ENCODE peak calls at places on chromosome 1, in ten cellular contexts. A, B, C, S, I, U, R, F, P and V are unnamed samples.

GRCh38 chr1:57586842-57587241 is 163.0 kb upstream of the DAB1 start:
- DNase-seq in A (no peak), F (no peak), I (no peak), R (no peak), U (no peak), S (no peak), P (no peak), C (no peak), B (no peak), V (no peak)

GRCh38 chr1:54127594-54127993 is 25.2 kb downstream of the CDCP2 start:
- DNase-seq in A (no peak), P (no peak), R (no peak), C (no peak), I (no peak), B (no peak), F (no peak), U (no peak), S (no peak), V (no peak)

GRCh38 chr1:184882649-184883303 is 91.5 kb downstream of the NIBAN1 start:
- DNase-seq in U (no peak), B (no peak), C (no peak), A (no peak), P (no peak), S (no peak), I (no peak), R (no peak), F (no peak), V (no peak)

GRCh38 chr1:160127865-160128523 is 12.4 kb downstream of the ATP1A2 start:
- DNase-seq in A (peak), F (no peak), S (no peak), P (peak), B (peak), C (no peak), I (no peak), R (no peak), U (peak), V (no peak)

GRCh38 chr1:161389691-161390558 is 22.2 kb upstream of the CFAP126 start:
- DNase-seq in C (peak), A (peak), P (peak), S (peak), I (peak), U (peak), F (peak), R (peak), B (peak), V (peak)

GRCh38 chr1:206737729-206738222 is 32.8 kb upstream of the IL19 start:
- DNase-seq in U (peak), I (no peak), B (no peak), R (no peak), S (no peak), P (no peak), A (no peak), F (no peak), C (no peak), V (no peak)

GRCh38 chr1:69967245-69967766 is 238.1 kb downstream of the LRRC40 start:
- DNase-seq in S (no peak), A (no peak), C (no peak), I (no peak), R (no peak), F (no peak), B (no peak), P (no peak), U (no peak), V (no peak)

GRCh38 chr1:192201303-192201702 is 43.0 kb downstream of the RGS18 start:
- DNase-seq in U (no peak), F (peak), P (no peak), B (no peak), S (no peak), C (no peak), R (no peak), A (no peak), I (no peak), V (no peak)

GRCh38 chr1:1873186-1873585 is 17.7 kb downstream of the GNB1 start:
- DNase-seq in P (no peak), F (no peak), A (no peak), R (no peak), C (peak), S (peak), B (peak), I (no peak), U (no peak), V (no peak)

GRCh38 chr1:19229828-19230325 is 19.8 kb upstream of the UBR4 start:
- DNase-seq in R (no peak), F (no peak), U (no peak), B (no peak), S (no peak), I (no peak), P (no peak), A (no peak), C (no peak), V (no peak)

GRCh38 chr1:6445062-6445763 is 20.6 kb downstream of the ESPN start:
- DNase-seq in A (no peak), U (peak), R (no peak), P (no peak), I (peak), B (peak), F (peak), S (no peak), C (peak), V (no peak)

GRCh38 chr1:227356582-227357228 is 38.4 kb upstream of the CDC42BPA start:
- DNase-seq in C (no peak), U (no peak), I (peak), B (no peak), R (no peak), A (no peak), P (no peak), S (no peak), F (no peak), V (no peak)

GRCh38 chr1:16031551-16031950 is 9.7 kb downstream of the CLCNKA start:
- DNase-seq in A (no peak), C (no peak), B (no peak), P (no peak), R (no peak), S (no peak), U (no peak), F (no peak), I (no peak), V (no peak)

GRCh38 chr1:40750326-40750975 is 33.1 kb upstream of the KCNQ4 start:
- DNase-seq in C (no peak), P (no peak), S (no peak), I (no peak), R (no peak), F (no peak), B (no peak), A (no peak), U (no peak), V (no peak)

GRCh38 chr1:34186741-34187494 is 10.2 kb downstream of the C1orf94 start:
- DNase-seq in A (no peak), S (no peak), B (no peak), C (no peak), I (no peak), F (no peak), U (no peak), P (no peak), R (no peak), V (no peak)

GRCh38 chr1:109785446-109786106 is 21.9 kb upstream of the EPS8L3 start:
- DNase-seq in S (peak), C (no peak), P (no peak), I (peak), A (no peak), U (no peak), F (no peak), R (no peak), B (peak), V (no peak)

GRCh38 chr1:156500847-156501686 is 492 bp upstream of the MEF2D start:
- DNase-seq in P (peak), C (peak), I (peak), U (peak), S (peak), F (peak), R (peak), B (peak), A (peak), V (peak)

GRCh38 chr1:25098717-25099116 is 133.6 kb downstream of the SYF2 start:
- DNase-seq in S (no peak), R (no peak), B (no peak), F (no peak), P (no peak), C (no peak), A (no peak), U (no peak), I (no peak), V (no peak)

GRCh38 chr1:229888157-229888556 is 178.9 kb upstream of the GALNT2 start:
- DNase-seq in A (no peak), U (no peak), S (no peak), R (no peak), B (no peak), I (no peak), F (no peak), C (no peak), P (no peak), V (no peak)

GRCh38 chr1:166839600-166840308 is 479 bp downstream of the POGK start:
- DNase-seq in P (no peak), S (peak), B (peak), I (peak), U (peak), R (no peak), C (peak), A (peak), F (peak), V (no peak)

GRCh38 chr1:222097646-222098045 is 355.8 kb upstream of the DUSP10 start:
- DNase-seq in C (no peak), U (no peak), A (no peak), I (no peak), S (no peak), B (no peak), P (no peak), F (no peak), R (no peak), V (no peak)

GRCh38 chr1:9705337-9706098 is 54.0 kb downstream of the PIK3CD start:
- DNase-seq in C (no peak), A (no peak), R (no peak), F (no peak), U (no peak), B (no peak), I (no peak), S (no peak), P (no peak), V (no peak)

GRCh38 chr1:110504221-110504620 is 14.8 kb downstream of the KCNA10 start:
- DNase-seq in P (no peak), R (no peak), F (no peak), I (no peak), S (no peak), C (no peak), A (no peak), B (peak), U (no peak), V (no peak)

GRCh38 chr1:182235952-182236650 is 155.5 kb downstream of the GLUL start:
- DNase-seq in U (no peak), R (no peak), P (no peak), S (peak), A (peak), I (no peak), B (no peak), C (peak), F (no peak), V (no peak)

GRCh38 chr1:35555212-35555584 is 2.0 kb downstream of the KIAA0319L start:
- DNase-seq in C (no peak), R (no peak), P (no peak), I (no peak), S (no peak), F (no peak), A (no peak), U (no peak), B (no peak), V (no peak)
- H3K4me3 ChIP-seq in C (no peak), R (no peak), P (no peak), I (peak), S (no peak), F (peak), A (peak), U (no peak), B (no peak), V (no peak)

GRCh38 chr1:118395430-118396001 is 210.5 kb upstream of the SPAG17 start:
- DNase-seq in P (no peak), S (no peak), B (no peak), C (no peak), F (no peak), I (no peak), A (no peak), U (no peak), R (no peak), V (no peak)

GRCh38 chr1:118396279-118396678 is 211.3 kb upstream of the SPAG17 start:
- DNase-seq in S (no peak), I (no peak), C (no peak), U (no peak), P (no peak), A (no peak), F (no peak), B (no peak), R (no peak), V (no peak)

DNA sequence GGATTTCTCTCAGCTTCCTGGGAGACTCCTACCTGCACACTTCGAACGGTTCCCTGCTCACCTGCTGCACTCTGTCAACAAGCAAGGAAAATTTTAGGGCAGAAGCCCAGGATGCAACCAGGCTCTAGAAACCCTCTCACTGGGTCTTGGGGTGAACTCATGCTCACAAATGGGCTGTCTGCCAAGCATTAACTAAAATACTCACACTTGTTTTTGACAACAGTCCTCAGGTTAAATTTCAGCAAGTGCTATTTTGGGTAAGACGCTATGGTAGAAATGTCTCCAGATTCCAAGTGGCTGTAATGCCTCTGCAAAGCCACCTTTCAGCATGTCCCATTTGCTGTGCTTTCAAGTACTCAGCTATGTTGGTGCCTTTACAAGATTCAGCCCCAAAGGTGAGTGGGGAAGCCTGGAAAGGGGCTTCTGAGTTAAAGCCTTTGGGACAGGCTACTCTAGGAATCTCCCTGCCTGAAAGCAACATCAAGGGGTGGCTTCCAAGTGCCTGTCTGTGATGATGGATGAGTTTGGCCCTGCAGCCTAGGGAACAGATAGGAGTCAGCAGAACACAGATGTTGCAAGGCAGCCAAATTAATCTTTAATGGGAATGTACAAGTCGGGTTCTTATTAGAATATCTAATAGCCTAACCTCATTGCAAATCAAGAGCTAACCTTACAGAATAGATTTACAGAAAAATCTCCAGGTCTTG is 211.9 kb upstream of the SPAG17 start:
- DNase-seq in S (no peak), P (no peak), R (no peak), U (no peak), A (no peak), F (no peak), I (no peak), C (no peak), B (no peak), V (no peak)
- H3K4me3 ChIP-seq in S (no peak), P (no peak), R (no peak), U (no peak), A (no peak), F (no peak), I (no peak), C (no peak), B (no peak), V (no peak)

GRCh38 chr1:43547538-43548072 is 16.9 kb downstream of the PTPRF start:
- DNase-seq in S (no peak), A (no peak), U (no peak), C (no peak), R (no peak), P (no peak), I (no peak), F (peak), B (no peak), V (no peak)

GRCh38 chr1:43543567-43543966 is 12.9 kb downstream of the PTPRF start:
- DNase-seq in B (no peak), P (no peak), S (no peak), A (no peak), R (no peak), C (peak), F (no peak), I (no peak), U (no peak), V (no peak)

GRCh38 chr1:43545686-43546387 is 15.2 kb downstream of the PTPRF start:
- DNase-seq in C (peak), A (no peak), S (peak), I (peak), U (peak), F (peak), B (peak), R (no peak), P (no peak), V (no peak)

GRCh38 chr1:43546388-43547100 is 15.9 kb downstream of the PTPRF start:
- DNase-seq in A (no peak), C (no peak), P (no peak), F (no peak), U (no peak), S (no peak), B (no peak), I (no peak), R (no peak), V (no peak)

GRCh38 chr1:43545321-43545685 is 14.6 kb downstream of the PTPRF start:
- DNase-seq in R (no peak), A (no peak), C (no peak), B (no peak), I (no peak), U (no peak), F (no peak), S (no peak), P (no peak), V (no peak)
- H3K4me3 ChIP-seq in R (no peak), A (no peak), C (no peak), B (no peak), I (no peak), U (no peak), F (peak), S (no peak), P (no peak), V (no peak)

DNA sequence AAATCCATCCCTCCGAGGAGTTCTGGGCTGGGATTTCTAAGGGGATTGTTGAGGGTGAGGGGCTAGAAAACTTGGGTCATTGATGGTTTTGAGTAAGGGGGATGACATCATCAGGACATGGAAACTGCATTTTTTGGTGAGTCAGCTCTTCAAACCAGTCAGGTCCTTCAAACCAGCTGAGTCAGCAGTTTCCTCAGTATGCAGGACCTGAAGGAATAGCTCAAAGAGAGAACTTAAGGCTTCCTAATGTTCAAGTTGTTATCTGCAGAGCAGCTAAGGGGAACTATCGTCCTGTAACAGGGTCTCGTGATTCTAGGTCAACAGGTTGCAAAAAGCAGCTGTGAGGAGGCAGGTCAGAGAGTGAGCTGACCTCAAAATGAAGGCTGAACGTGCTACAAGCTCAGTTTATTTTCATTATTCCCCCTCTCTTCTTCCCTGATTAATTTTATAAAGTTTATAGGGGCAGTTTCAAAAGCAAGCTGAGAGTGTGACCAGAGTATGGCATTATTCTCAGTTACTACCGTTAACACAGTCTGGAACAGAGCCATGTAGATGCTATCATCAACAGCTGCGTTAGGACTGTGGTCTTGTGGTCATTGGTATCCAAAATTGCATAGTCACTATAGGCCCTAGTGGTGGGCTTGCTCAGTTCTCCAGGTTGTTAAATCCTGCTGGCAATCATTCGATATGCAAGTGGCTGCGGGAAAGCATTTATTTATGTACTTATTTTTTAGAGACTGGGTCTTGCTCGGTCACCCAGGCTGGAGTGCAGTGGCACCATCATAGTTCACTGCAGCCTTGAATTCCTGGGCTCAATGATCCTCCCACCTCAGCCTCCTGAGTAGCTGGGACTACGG is 10.7 kb upstream of the SDC3 start:
- DNase-seq in I (no peak), U (peak), C (no peak), F (no peak), A (no peak), P (no peak), S (no peak), B (no peak), R (no peak), V (no peak)
- H3K4me3 ChIP-seq in I (no peak), U (no peak), C (no peak), F (no peak), A (no peak), P (no peak), S (no peak), B (no peak), R (no peak), V (no peak)